ENCODE peak calls at places on chromosomes 12 and 14, in nine cellular contexts. M is CD4-positive, alpha-beta T cell; T is fibroblast of mammary gland; K is IMR-90; I is cardiac muscle cell; C is upper lobe of right lung; L is breast epithelium; Z is HFFc6; G is activated B cell treated with CpG ODN at 0.5 μM for 24 hours. X is an unnamed sample.

GRCh38 chr14:77116194-77116817 is 18.2 kb downstream of the CIPC start:
- DNase-seq in K (no peak), C (no peak), Z (no peak), G (no peak), T (no peak), L (no peak), M (no peak), I (no peak), X (no peak)

GRCh38 chr12:76548222-76548837 is 11.2 kb downstream of the OSBPL8 start:
- DNase-seq in K (no peak), G (no peak), L (no peak), M (no peak), Z (no peak), C (no peak), T (no peak), I (no peak), X (no peak)

GRCh38 chr12:28104893-28105864 is 85.1 kb upstream of the CCDC91 start:
- DNase-seq in K (no peak), T (peak), M (no peak), I (peak), C (no peak), L (no peak), Z (no peak), G (no peak), X (no peak)

GRCh38 chr12:114152890-114153289 is 186.8 kb upstream of the RBM19 start:
- DNase-seq in K (no peak), C (no peak), M (no peak), I (peak), T (peak), G (no peak), L (no peak), Z (peak), X (no peak)

GRCh38 chr14:29601559-29602109 is 326.0 kb downstream of the PRKD1 start:
- DNase-seq in T (peak), C (no peak), K (peak), L (no peak), I (peak), Z (no peak), G (no peak), M (no peak), X (no peak)

GRCh38 chr12:105944628-105945027 is 194.1 kb downstream of the NUAK1 start:
- DNase-seq in G (no peak), Z (no peak), C (no peak), K (no peak), T (no peak), I (no peak), L (no peak), M (no peak), X (no peak)

GRCh38 chr14:69539631-69540410 is 34.9 kb downstream of the CCDC177 start:
- DNase-seq in M (no peak), Z (peak), I (peak), T (peak), L (peak), G (no peak), K (peak), C (peak), X (no peak)

GRCh38 chr12:53461059-53461458 is 9.2 kb downstream of the PCBP2 start:
- DNase-seq in C (no peak), I (no peak), T (no peak), K (no peak), Z (no peak), G (no peak), M (no peak), L (no peak), X (no peak)

GRCh38 chr14:42523656-42524055 is 917.0 kb downstream of the LRFN5 start:
- DNase-seq in G (no peak), C (no peak), M (no peak), L (no peak), K (no peak), I (no peak), T (peak), Z (no peak), X (no peak)

GRCh38 chr14:43803076-43803689 is 703.9 kb downstream of the FSCB start:
- DNase-seq in C (no peak), K (no peak), I (no peak), L (no peak), M (no peak), G (no peak), Z (no peak), T (no peak), X (no peak)

GRCh38 chr12:131065279-131065678 is 111.6 kb downstream of the ADGRD1 start:
- DNase-seq in G (peak), Z (no peak), K (no peak), I (no peak), M (no peak), T (no peak), C (no peak), L (no peak), X (no peak)

GRCh38 chr14:54202288-54202687 is 194.5 kb upstream of the CDKN3 start:
- DNase-seq in K (peak), M (no peak), T (no peak), C (no peak), G (no peak), I (no peak), Z (peak), L (no peak), X (no peak)

GRCh38 chr14:63877594-63877993 is 24.8 kb downstream of the SYNE2 start:
- DNase-seq in M (no peak), K (no peak), I (no peak), T (no peak), G (no peak), C (no peak), L (no peak), Z (no peak), X (no peak)

DNA sequence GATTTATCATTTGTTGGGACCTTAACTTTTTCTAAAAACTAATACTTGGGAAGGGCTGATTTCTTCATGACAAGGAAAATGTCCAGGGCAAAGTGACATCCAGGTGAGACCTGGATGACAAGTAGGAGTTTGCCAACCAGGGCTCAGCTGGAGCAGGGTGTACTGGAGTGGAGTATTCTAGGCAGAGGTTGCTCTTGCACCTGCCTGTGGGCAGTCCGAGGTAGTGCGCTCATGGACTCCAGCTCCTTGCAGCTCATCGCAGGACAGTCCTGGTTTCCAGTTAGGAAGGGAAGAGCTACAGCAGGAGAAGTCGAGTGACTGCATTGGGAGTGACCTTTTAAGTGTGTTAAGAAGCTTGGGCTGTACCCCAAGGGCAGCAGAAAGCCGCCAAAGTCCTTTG is 175.9 kb downstream of the PELI2 start:
- DNase-seq in I (no peak), L (no peak), G (no peak), M (no peak), K (no peak), Z (no peak), T (no peak), C (no peak), X (no peak)
- TF ChIP-seq CTCF in I (peak), L (no peak), G (no peak), M (no peak), K (peak), Z (peak), T (no peak), C (no peak), X (no peak)

DNA sequence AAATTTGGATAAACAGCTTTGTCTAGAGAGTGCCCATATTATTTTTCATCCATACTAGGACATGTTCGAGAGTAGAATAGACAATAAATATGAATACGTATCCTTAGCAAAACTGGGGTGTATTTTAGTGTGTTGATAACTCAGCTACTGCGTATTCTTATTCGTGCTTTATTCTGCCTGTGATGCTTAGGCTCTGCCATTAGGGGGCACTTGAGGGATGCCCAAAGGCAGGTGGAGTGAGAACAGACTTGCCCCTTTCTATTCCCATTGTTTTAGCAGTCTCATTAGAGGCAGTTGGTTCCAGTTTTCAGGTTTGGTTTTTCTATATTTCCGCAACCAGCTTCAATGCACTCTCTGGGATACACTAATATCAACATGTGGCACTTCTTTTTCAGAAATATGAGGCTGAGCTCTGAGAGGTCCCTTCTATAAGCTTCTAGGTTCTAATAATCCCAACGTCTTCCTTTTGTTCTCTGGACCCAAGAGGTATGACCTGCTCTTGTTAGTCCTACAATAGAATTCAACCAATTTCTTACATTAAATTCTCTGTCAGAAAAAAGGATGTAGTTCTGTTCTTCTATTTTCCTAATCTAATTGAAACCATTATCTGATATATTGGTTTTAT is 985.7 kb upstream of the FBXO33 start:
- DNase-seq in C (no peak), I (peak), Z (no peak), L (no peak), G (no peak), M (no peak), K (no peak), T (peak), X (no peak)
- TF ChIP-seq CTCF in C (peak), I (peak), Z (no peak), L (no peak), G (no peak), M (no peak), K (no peak), T (peak), X (no peak)

GRCh38 chr12:116404913-116405611 is 127.6 kb upstream of the MED13L start:
- DNase-seq in G (no peak), K (no peak), Z (no peak), C (no peak), I (no peak), M (no peak), T (no peak), L (no peak), X (no peak)

GRCh38 chr12:116408489-116409217 is 131.2 kb upstream of the MED13L start:
- DNase-seq in G (no peak), C (no peak), M (no peak), I (no peak), T (no peak), Z (no peak), K (no peak), L (no peak), X (no peak)

GRCh38 chr12:116403546-116403945 is 126.1 kb upstream of the MED13L start:
- DNase-seq in I (no peak), K (no peak), L (no peak), C (no peak), G (no peak), Z (no peak), M (no peak), T (no peak), X (no peak)

GRCh38 chr12:116402163-116402939 is 124.9 kb upstream of the MED13L start:
- DNase-seq in M (no peak), L (no peak), I (no peak), T (no peak), Z (no peak), G (no peak), C (no peak), K (no peak), X (no peak)

GRCh38 chr12:116406529-116406928 is 129.0 kb upstream of the MED13L start:
- DNase-seq in K (peak), M (no peak), C (peak), Z (peak), T (peak), G (no peak), L (peak), I (peak), X (peak)
- TF ChIP-seq CTCF in K (no peak), M (no peak), C (peak), Z (peak), T (peak), G (no peak), L (peak), I (no peak), X (no peak)

GRCh38 chr12:14906114-14906513 is 20.5 kb upstream of the MGP start:
- DNase-seq in C (no peak), K (no peak), Z (no peak), L (no peak), I (no peak), M (no peak), T (no peak), G (no peak), X (no peak)

GRCh38 chr12:14903386-14904098 is 17.9 kb upstream of the MGP start:
- DNase-seq in M (no peak), K (no peak), G (no peak), Z (no peak), L (no peak), T (no peak), C (no peak), I (no peak), X (no peak)

GRCh38 chr12:14904854-14905253 is 19.2 kb upstream of the MGP start:
- DNase-seq in K (no peak), C (no peak), T (no peak), M (no peak), I (no peak), L (no peak), Z (no peak), G (no peak), X (no peak)

GRCh38 chr12:14907953-14908352 is 22.3 kb upstream of the MGP start:
- DNase-seq in C (no peak), G (no peak), I (no peak), L (no peak), K (peak), T (no peak), M (no peak), Z (no peak), X (no peak)

GRCh38 chr12:14905269-14906004 is 19.8 kb upstream of the MGP start:
- DNase-seq in G (no peak), M (no peak), Z (no peak), I (peak), K (no peak), T (no peak), L (peak), C (no peak), X (no peak)
- TF ChIP-seq CTCF in G (no peak), M (no peak), Z (no peak), I (no peak), K (no peak), T (no peak), L (no peak), C (no peak), X (no peak)

GRCh38 chr12:88639361-88639760 is 59.1 kb upstream of the KITLG start:
- DNase-seq in L (no peak), Z (no peak), G (no peak), T (peak), I (peak), C (no peak), M (no peak), K (peak), X (no peak)

GRCh38 chr12:88646824-88647223 is 66.6 kb upstream of the KITLG start:
- DNase-seq in T (no peak), C (no peak), I (no peak), K (peak), G (no peak), M (no peak), L (no peak), Z (no peak), X (no peak)

GRCh38 chr12:88642675-88643431 is 62.6 kb upstream of the KITLG start:
- DNase-seq in I (no peak), M (no peak), K (no peak), T (no peak), G (no peak), L (no peak), C (no peak), Z (no peak), X (no peak)

GRCh38 chr12:88644946-88645702 is 64.9 kb upstream of the KITLG start:
- DNase-seq in I (no peak), K (no peak), Z (no peak), T (no peak), L (no peak), M (no peak), G (no peak), C (no peak), X (no peak)

DNA sequence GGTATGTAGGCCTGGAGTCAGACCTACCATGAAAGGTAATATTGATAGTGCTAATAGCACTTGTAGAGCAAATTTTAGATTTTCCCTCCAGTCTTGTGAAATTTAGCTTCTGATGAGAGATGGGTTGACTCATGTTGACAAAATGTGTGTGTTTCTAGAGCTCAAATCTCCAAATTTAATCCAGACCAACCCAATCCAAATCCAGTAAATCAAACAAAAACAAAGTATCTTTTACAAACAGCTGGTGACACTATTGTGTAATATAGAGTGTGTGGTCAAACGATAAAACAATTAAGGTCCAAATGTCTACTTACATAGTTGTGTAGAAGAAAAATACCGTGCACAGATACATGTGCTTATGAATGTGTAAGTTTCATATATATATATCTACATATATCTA is 63.4 kb upstream of the KITLG start:
- DNase-seq in M (no peak), L (no peak), I (no peak), K (peak), Z (no peak), T (peak), G (no peak), C (no peak), X (no peak)
- TF ChIP-seq CTCF in M (no peak), L (no peak), I (no peak), K (no peak), Z (no peak), T (no peak), G (no peak), C (no peak), X (no peak)

GRCh38 chr12:124379938-124380754 is 85.3 kb downstream of the RFLNA start:
- DNase-seq in K (peak), M (no peak), G (no peak), C (peak), L (peak), I (peak), T (peak), Z (peak), X (no peak)
- TF ChIP-seq CTCF in K (peak), M (no peak), G (no peak), C (peak), L (peak), I (peak), T (peak), Z (peak), X (no peak)

GRCh38 chr12:6052940-6053329 is 71.5 kb downstream of the VWF start:
- DNase-seq in C (no peak), Z (peak), L (no peak), G (no peak), I (peak), M (no peak), T (peak), K (peak), X (no peak)

GRCh38 chr12:6052206-6052939 is 72.1 kb downstream of the VWF start:
- DNase-seq in I (no peak), Z (no peak), C (no peak), K (no peak), L (no peak), T (no peak), G (no peak), M (no peak), X (no peak)

GRCh38 chr12:6049992-6050391 is 74.5 kb downstream of the VWF start:
- DNase-seq in G (no peak), K (no peak), I (no peak), C (no peak), T (no peak), Z (no peak), M (no peak), L (no peak), X (no peak)

GRCh38 chr12:6056406-6057211 is 67.9 kb downstream of the VWF start:
- DNase-seq in K (no peak), L (no peak), Z (no peak), C (no peak), I (no peak), T (no peak), G (no peak), M (no peak), X (no peak)

GRCh38 chr12:6053541-6053940 is 70.9 kb downstream of the VWF start:
- DNase-seq in G (no peak), I (peak), M (no peak), T (no peak), L (no peak), K (peak), Z (peak), C (no peak), X (no peak)
- TF ChIP-seq CTCF in G (no peak), I (peak), M (no peak), T (no peak), L (no peak), K (no peak), Z (no peak), C (no peak), X (no peak)

DNA sequence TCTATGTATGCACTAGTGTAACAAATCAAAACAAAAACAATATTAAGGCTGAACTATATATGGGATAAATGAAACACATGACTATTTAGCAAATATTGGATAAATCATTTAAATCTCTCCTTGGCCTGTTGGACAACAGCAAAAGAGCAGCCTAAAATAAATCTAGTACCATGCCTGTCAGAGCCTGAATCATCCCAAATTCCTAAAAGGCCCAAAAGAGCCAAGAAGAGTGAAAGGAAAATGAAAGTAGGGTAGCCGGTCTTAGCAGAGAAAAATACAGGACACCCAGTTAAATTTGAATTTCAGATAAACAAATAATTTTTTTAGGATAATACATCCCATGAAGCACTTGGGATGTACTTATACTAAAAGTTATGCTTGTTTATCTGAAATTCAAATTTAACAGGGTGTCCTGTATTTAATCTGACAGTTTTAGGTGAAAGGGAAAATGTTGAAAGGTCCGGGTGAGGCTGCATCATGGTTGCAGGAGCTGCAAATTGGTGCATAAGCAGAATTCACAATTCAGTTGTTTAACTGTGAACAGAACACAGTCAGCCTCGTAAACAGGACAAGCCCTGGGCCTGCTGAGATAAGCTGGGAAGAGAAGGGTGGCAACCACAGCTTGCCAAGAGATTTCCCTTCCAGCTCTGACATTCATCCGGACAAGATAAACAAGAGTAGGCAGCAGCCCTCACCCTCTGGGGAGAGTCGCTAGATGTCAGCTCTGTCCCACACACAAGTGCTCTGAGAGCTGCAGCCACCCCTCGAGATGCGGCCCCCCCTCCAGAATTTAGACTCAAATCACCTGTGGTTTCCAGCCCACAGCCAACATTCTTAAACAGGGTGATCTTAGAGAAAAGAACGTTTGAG is 30.3 kb downstream of the DMAC2L start:
- DNase-seq in L (peak), T (peak), I (peak), K (peak), G (no peak), C (no peak), Z (peak), M (no peak), X (no peak)
- TF ChIP-seq CTCF in L (no peak), T (peak), I (peak), K (peak), G (no peak), C (peak), Z (peak), M (peak), X (no peak)

GRCh38 chr14:45135659-45136314 is at the start of gene FANCM:
- DNase-seq in C (peak), Z (peak), K (peak), L (peak), I (peak), T (peak), G (peak), M (peak), X (peak)

GRCh38 chr14:45133683-45134050 is 614 bp downstream of the FKBP3 start:
- DNase-seq in I (no peak), L (no peak), M (no peak), T (no peak), C (no peak), G (no peak), K (no peak), Z (no peak), X (no peak)

GRCh38 chr14:45135181-45135580 is 549 bp upstream of the FANCM start:
- DNase-seq in M (no peak), T (peak), I (peak), G (no peak), C (no peak), Z (peak), K (peak), L (no peak), X (no peak)

GRCh38 chr14:45128963-45129629 is 5.2 kb downstream of the FKBP3 start:
- DNase-seq in T (no peak), L (no peak), M (no peak), K (no peak), G (no peak), Z (no peak), I (no peak), C (no peak), X (no peak)

GRCh38 chr14:45134051-45134958 is at the start of gene FKBP3:
- DNase-seq in G (peak), M (peak), L (peak), T (peak), C (peak), I (peak), K (peak), Z (peak), X (peak)
- TF ChIP-seq CTCF in G (no peak), M (peak), L (no peak), T (no peak), C (no peak), I (peak), K (peak), Z (peak), X (no peak)

X was measured in omental fat pad.